ENCODE peak calls at places on chromosomes 3 and 15, in seven cellular contexts. Z, T, N, S, F, J and H are unnamed samples.

GRCh38 chr3:143313598-143314188 is 194.1 kb downstream of the CHST2 start:
- DNase-seq in Z (no peak), T (no peak), N (no peak), S (no peak), F (no peak), J (no peak), H (no peak)

GRCh38 chr15:99976811-99977271 is 243.6 kb upstream of the LYSMD4 start:
- DNase-seq in Z (no peak), T (peak), N (no peak), S (no peak), F (no peak), J (no peak), H (peak)

GRCh38 chr3:144912968-144913367 is 941.3 kb downstream of the DIPK2A start:
- DNase-seq in Z (no peak), T (no peak), N (no peak), S (no peak), F (no peak), J (no peak), H (no peak)

GRCh38 chr3:138078901-138079344 is 36.5 kb downstream of the DZIP1L start:
- DNase-seq in Z (no peak), T (no peak), N (no peak), S (no peak), F (no peak), J (peak), H (peak)

GRCh38 chr3:178436773-178437172 is 99.5 kb upstream of the KCNMB2 start:
- DNase-seq in Z (peak), T (no peak), N (no peak), S (no peak), F (no peak), J (peak), H (peak)

GRCh38 chr15:63367390-63367789 is 14.3 kb downstream of the CA12 start:
- DNase-seq in Z (no peak), T (no peak), N (no peak), S (no peak), F (no peak), J (no peak), H (no peak)

GRCh38 chr15:82854554-82854953 is 45.1 kb downstream of the WHAMM start:
- DNase-seq in Z (no peak), T (no peak), N (no peak), S (peak), F (no peak), J (no peak), H (no peak)

GRCh38 chr3:196726788-196727675 is 12.6 kb upstream of the PAK2 start:
- DNase-seq in Z (no peak), T (no peak), N (no peak), S (no peak), F (no peak), J (no peak), H (no peak)

GRCh38 chr15:80710635-80711553 is 15.8 kb downstream of the ABHD17C start:
- DNase-seq in Z (no peak), T (no peak), N (no peak), S (no peak), F (no peak), J (no peak), H (no peak)

GRCh38 chr3:171347017-171347979 is 112.9 kb downstream of the TNIK start:
- DNase-seq in Z (no peak), T (peak), N (no peak), S (no peak), F (no peak), J (peak), H (no peak)

GRCh38 chr15:77045985-77046384 is 24.9 kb downstream of the TSPAN3 start:
- DNase-seq in Z (no peak), T (no peak), N (no peak), S (no peak), F (no peak), J (no peak), H (no peak)

GRCh38 chr3:148955544-148956346 is 35.6 kb upstream of the GYG1 start:
- DNase-seq in Z (peak), T (peak), N (peak), S (no peak), F (peak), J (peak), H (peak)

GRCh38 chr15:60423540-60423939 is 25.8 kb upstream of the ANXA2 start:
- DNase-seq in Z (no peak), T (no peak), N (no peak), S (no peak), F (no peak), J (peak), H (peak)

GRCh38 chr3:71138410-71138809 is 445.1 kb downstream of the FOXP1 start:
- DNase-seq in Z (no peak), T (no peak), N (no peak), S (no peak), F (no peak), J (no peak), H (no peak)

GRCh38 chr15:31387101-31387482 is 60.5 kb downstream of the KLF13 start:
- DNase-seq in Z (no peak), T (no peak), N (no peak), S (no peak), F (no peak), J (no peak), H (no peak)

GRCh38 chr3:138923531-138923994 is 23.4 kb downstream of the FOXL2 start:
- DNase-seq in Z (peak), T (peak), N (peak), S (peak), F (peak), J (peak), H (peak)

GRCh38 chr15:77497942-77498361 is 77.3 kb downstream of the HMG20A start:
- DNase-seq in Z (peak), T (no peak), N (no peak), S (no peak), F (peak), J (peak), H (no peak)

GRCh38 chr15:23416349-23417276 is 30.4 kb downstream of the GOLGA6L2 start:
- DNase-seq in Z (peak), T (no peak), N (peak), S (no peak), F (no peak), J (no peak), H (no peak)

GRCh38 chr3:175941352-175941751 is 1082.2 kb downstream of the NAALADL2 start:
- DNase-seq in Z (no peak), T (no peak), N (peak), S (no peak), F (no peak), J (peak), H (no peak)

GRCh38 chr3:129688310-129688895 is 81.9 kb upstream of the PLXND1 start:
- DNase-seq in Z (peak), T (no peak), N (peak), S (peak), F (peak), J (peak), H (peak)

GRCh38 chr15:81163961-81164800 is 30.1 kb downstream of the CFAP161 start:
- DNase-seq in Z (no peak), T (no peak), N (no peak), S (no peak), F (no peak), J (no peak), H (peak)

GRCh38 chr3:147963711-147964110 is 554.5 kb downstream of the ZIC1 start:
- DNase-seq in Z (no peak), T (no peak), N (no peak), S (no peak), F (no peak), J (no peak), H (no peak)

GRCh38 chr15:61169904-61170695 is 59.0 kb downstream of the RORA start:
- DNase-seq in Z (no peak), T (no peak), N (no peak), S (no peak), F (no peak), J (peak), H (no peak)

GRCh38 chr15:43325039-43325438 is 5.3 kb downstream of the LCMT2 start:
- DNase-seq in Z (no peak), T (no peak), N (no peak), S (no peak), F (no peak), J (no peak), H (no peak)

GRCh38 chr3:17642474-17642873 is 100.0 kb downstream of the TBC1D5 start:
- DNase-seq in Z (no peak), T (no peak), N (no peak), S (no peak), F (no peak), J (no peak), H (no peak)

GRCh38 chr15:87121357-87121756 is 1041.7 kb downstream of the AGBL1 start:
- DNase-seq in Z (no peak), T (no peak), N (no peak), S (no peak), F (no peak), J (no peak), H (no peak)

GRCh38 chr3:161295325-161295724 is 74.2 kb downstream of the NMD3 start:
- DNase-seq in Z (no peak), T (no peak), N (no peak), S (no peak), F (no peak), J (no peak), H (peak)

DNA sequence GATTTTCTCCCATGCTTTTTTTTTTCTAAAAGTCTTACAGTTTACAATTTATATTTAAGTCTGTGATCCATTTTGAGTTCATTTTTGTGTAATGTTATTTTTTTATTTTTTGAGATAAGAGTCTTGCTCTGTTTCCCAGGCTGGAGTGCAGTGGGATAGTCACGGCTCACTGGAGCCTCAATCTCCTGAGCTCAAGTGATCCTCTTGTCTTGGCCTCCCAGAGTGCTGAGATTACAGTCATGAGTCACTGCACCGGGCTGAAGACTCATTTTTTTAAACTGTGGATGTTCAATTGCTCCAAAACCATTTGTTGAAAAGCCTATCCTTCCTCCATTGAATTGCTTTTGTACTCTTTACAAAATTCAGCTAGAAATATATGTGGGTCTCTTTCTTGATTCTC is 19.5 kb downstream of the LNP1 start:
- DNase-seq in Z (no peak), T (no peak), N (no peak), S (no peak), F (no peak), J (no peak), H (no peak)
- H3K4me3 ChIP-seq in Z (no peak), T (no peak), N (no peak), S (no peak), F (no peak), J (no peak), H (no peak)

DNA sequence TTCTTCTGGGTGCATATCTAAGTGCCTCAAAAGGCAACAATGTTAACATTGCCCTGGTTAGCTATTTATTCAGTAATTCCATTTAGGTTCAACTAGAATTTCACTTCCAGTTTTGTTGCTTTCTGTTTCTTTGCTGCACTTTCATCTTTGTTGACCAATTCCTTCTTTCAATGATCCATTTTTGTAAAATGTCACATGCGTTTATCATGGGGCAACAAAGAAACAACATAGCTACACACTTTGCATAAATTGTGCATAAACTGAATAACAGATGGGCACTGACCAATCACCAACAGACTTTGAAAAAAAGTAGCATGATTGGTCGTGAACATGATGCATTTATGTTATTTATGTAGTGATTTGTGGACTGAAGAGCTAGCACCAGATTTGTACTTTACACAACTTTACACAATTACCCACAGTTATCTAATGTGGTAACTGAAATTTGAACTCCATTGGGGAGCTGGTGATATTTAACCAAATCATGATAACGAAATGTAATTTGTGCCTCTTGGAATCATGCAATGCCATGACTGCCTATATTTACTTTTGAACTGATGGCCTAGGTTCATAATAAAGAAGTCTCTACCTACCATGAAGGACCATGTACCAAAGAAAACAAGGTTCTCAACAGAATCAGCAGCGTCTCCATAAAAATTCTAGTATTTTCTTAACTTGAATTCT is 7.1 kb upstream of the CPOX start:
- DNase-seq in Z (no peak), T (no peak), N (no peak), S (no peak), F (no peak), J (no peak), H (no peak)
- H3K4me3 ChIP-seq in Z (no peak), T (no peak), N (no peak), S (no peak), F (no peak), J (no peak), H (no peak)

GRCh38 chr3:76203578-76203977 is 418.2 kb upstream of the ZNF717 start:
- DNase-seq in Z (no peak), T (no peak), N (no peak), S (no peak), F (no peak), J (no peak), H (no peak)
- H3K4me3 ChIP-seq in Z (no peak), T (no peak), N (no peak), S (no peak), F (no peak), J (no peak), H (no peak)

GRCh38 chr15:33722005-33722672 is 246.2 kb upstream of the CHRM5 start:
- DNase-seq in Z (no peak), T (no peak), N (no peak), S (no peak), F (no peak), J (no peak), H (no peak)
- H3K4me3 ChIP-seq in Z (no peak), T (no peak), N (no peak), S (no peak), F (no peak), J (no peak), H (no peak)

DNA sequence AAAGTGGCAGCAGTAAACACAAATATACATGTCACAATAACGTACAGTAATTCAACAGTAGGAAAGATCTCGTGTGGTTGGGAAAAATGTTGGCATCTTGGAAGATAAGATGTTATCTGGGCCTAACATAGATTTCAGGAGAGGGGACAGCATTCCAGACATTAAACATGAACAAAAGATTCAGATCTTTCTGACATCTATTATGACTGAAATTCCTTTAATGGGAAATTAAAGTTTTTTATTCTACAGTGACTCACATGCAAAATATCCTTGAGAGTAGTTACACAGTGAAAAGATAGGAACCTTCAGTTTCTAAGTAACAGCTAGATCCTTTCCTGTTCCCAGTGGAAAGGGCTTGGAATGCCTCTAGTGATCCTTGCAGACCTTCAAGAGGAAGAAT is 9.2 kb downstream of the NDUFB5 start:
- DNase-seq in Z (no peak), T (no peak), N (no peak), S (no peak), F (no peak), J (no peak), H (peak)
- H3K4me3 ChIP-seq in Z (peak), T (no peak), N (no peak), S (no peak), F (no peak), J (no peak), H (no peak)

GRCh38 chr3:66158933-66159332 is 61.9 kb upstream of the SLC25A26 start:
- DNase-seq in Z (no peak), T (no peak), N (no peak), S (no peak), F (no peak), J (no peak), H (no peak)
- H3K4me3 ChIP-seq in Z (no peak), T (no peak), N (no peak), S (no peak), F (no peak), J (no peak), H (no peak)